ENCODE peak calls at places on chromosomes 1 and 21, in six cellular contexts. T is endothelial cell of umbilical vein, D is suprapubic skin, X is spleen, V is GM12878, E is SK-N-SH. P is an unnamed sample.

GRCh38 chr1:112954945-112955677 is 885 bp downstream of the SLC16A1 start:
- DNase-seq in T (peak; percentile 80), D (peak; percentile 67), X (peak; percentile 87), V (no peak), E (peak; percentile 70), P (no peak)

GRCh38 chr21:34810786-34811185 is 142.0 kb downstream of the CLIC6 start:
- DNase-seq in T (no peak), D (no peak), X (no peak), V (no peak), E (no peak), P (no peak)

GRCh38 chr21:29092102-29092959 is 18.9 kb upstream of the CCT8 start:
- DNase-seq in T (peak; percentile 15), D (no peak), X (no peak), V (no peak), E (no peak), P (no peak)

GRCh38 chr1:114353233-114353632 is 157.8 kb downstream of the TRIM33 start:
- DNase-seq in T (peak; percentile 16), D (peak; percentile 76), X (no peak), V (no peak), E (peak; percentile 25), P (no peak)

GRCh38 chr1:118961156-118961555 is 27.0 kb downstream of the TBX15 start:
- DNase-seq in T (no peak), D (no peak), X (no peak), V (no peak), E (no peak), P (no peak)

GRCh38 chr21:31848339-31848985 is 24.4 kb upstream of the HUNK start:
- DNase-seq in T (no peak), D (no peak), X (no peak), V (no peak), E (no peak), P (no peak)

GRCh38 chr21:15222711-15223110 is 157.9 kb upstream of the NRIP1 start:
- DNase-seq in T (no peak), D (no peak), X (no peak), V (no peak), E (no peak), P (no peak)

GRCh38 chr1:38677756-38678155 is 181.8 kb downstream of the RRAGC start:
- DNase-seq in T (no peak), D (no peak), X (no peak), V (no peak), E (no peak), P (no peak)

GRCh38 chr1:238549135-238549534 is 658.4 kb upstream of the ZP4 start:
- DNase-seq in T (no peak), D (no peak), X (no peak), V (no peak), E (no peak), P (no peak)

GRCh38 chr1:3370856-3371703 is 83.4 kb upstream of the ARHGEF16 start:
- DNase-seq in T (no peak), D (no peak), X (no peak), V (no peak), E (no peak), P (no peak)

GRCh38 chr1:225911207-225912130 is 12.6 kb downstream of the PYCR2 start:
- DNase-seq in T (peak; percentile 47), D (no peak), X (peak; percentile 92), V (no peak), E (peak; percentile 0), P (no peak)

GRCh38 chr1:107964397-107965111 is 426 bp downstream of the VAV3 start:
- DNase-seq in T (peak; percentile 7), D (peak; percentile 65), X (peak; percentile 88), V (no peak), E (peak; percentile 7), P (no peak)

GRCh38 chr1:204357551-204357950 is 2.2 kb downstream of the PLEKHA6 start:
- DNase-seq in T (peak; percentile 49), D (no peak), X (no peak), V (no peak), E (peak; percentile 33), P (no peak)

GRCh38 chr1:97006044-97006676 is 284.6 kb downstream of the PTBP2 start:
- DNase-seq in T (peak; percentile 73), D (no peak), X (no peak), V (peak; percentile 12), E (no peak), P (no peak)

GRCh38 chr1:87404306-87404705 is 75.6 kb downstream of the LMO4 start:
- DNase-seq in T (no peak), D (no peak), X (no peak), V (no peak), E (no peak), P (no peak)

GRCh38 chr1:221829327-221830011 is 87.6 kb upstream of the DUSP10 start:
- DNase-seq in T (peak; percentile 93), D (no peak), X (no peak), V (no peak), E (no peak), P (no peak)

GRCh38 chr21:43322805-43323204 is 104.1 kb downstream of the SIK1 start:
- DNase-seq in T (no peak), D (no peak), X (no peak), V (no peak), E (no peak), P (no peak)

GRCh38 chr1:113210248-113210647 is 137.2 kb downstream of the LRIG2 start:
- DNase-seq in T (no peak), D (no peak), X (no peak), V (no peak), E (no peak), P (no peak)

GRCh38 chr1:89624314-89624713 is 8.6 kb upstream of the LRRC8C start:
- DNase-seq in T (no peak), D (no peak), X (no peak), V (no peak), E (no peak), P (no peak)

GRCh38 chr1:160674415-160674814 is 27.6 kb upstream of the SLAMF1 start:
- DNase-seq in T (no peak), D (no peak), X (no peak), V (no peak), E (no peak), P (no peak)

GRCh38 chr1:210264521-210265380 is 32.2 kb downstream of the SERTAD4 start:
- DNase-seq in T (no peak), D (no peak), X (no peak), V (no peak), E (peak; percentile 40), P (no peak)

GRCh38 chr21:36097427-36098230 is 27.8 kb downstream of the CBR1 start:
- DNase-seq in T (peak; percentile 50), D (no peak), X (no peak), V (peak; percentile 55), E (no peak), P (no peak)

GRCh38 chr1:82079607-82080006 is 278.9 kb downstream of the ADGRL2 start:
- DNase-seq in T (no peak), D (no peak), X (no peak), V (no peak), E (no peak), P (no peak)

GRCh38 chr1:57826535-57826934 is 402.7 kb upstream of the DAB1 start:
- DNase-seq in T (no peak), D (no peak), X (no peak), V (no peak), E (peak; percentile 21), P (no peak)

GRCh38 chr1:19452221-19452663 is 33.1 kb downstream of the CAPZB start:
- DNase-seq in T (no peak), D (peak; percentile 86), X (no peak), V (no peak), E (no peak), P (no peak)

GRCh38 chr1:44603718-44604117 is 70.6 kb downstream of the TMEM53 start:
- DNase-seq in T (no peak), D (no peak), X (peak; percentile 43), V (no peak), E (peak; percentile 46), P (no peak)
- TF ChIP-seq CTCF in T (no peak), D (no peak), X (no peak), V (no peak), E (no peak), P (no peak)

GRCh38 chr1:59769412-59770095 is 45.2 kb upstream of the HOOK1 start:
- DNase-seq in T (no peak), D (no peak), X (no peak), V (no peak), E (no peak), P (no peak)

GRCh38 chr1:59768752-59769411 is 45.9 kb upstream of the HOOK1 start:
- DNase-seq in T (no peak), D (no peak), X (no peak), V (no peak), E (no peak), P (no peak)

GRCh38 chr1:59765036-59765730 is 49.6 kb upstream of the HOOK1 start:
- DNase-seq in T (no peak), D (no peak), X (no peak), V (no peak), E (no peak), P (no peak)

GRCh38 chr1:59766463-59766862 is 48.3 kb upstream of the HOOK1 start:
- DNase-seq in T (no peak), D (no peak), X (no peak), V (no peak), E (no peak), P (no peak)

DNA sequence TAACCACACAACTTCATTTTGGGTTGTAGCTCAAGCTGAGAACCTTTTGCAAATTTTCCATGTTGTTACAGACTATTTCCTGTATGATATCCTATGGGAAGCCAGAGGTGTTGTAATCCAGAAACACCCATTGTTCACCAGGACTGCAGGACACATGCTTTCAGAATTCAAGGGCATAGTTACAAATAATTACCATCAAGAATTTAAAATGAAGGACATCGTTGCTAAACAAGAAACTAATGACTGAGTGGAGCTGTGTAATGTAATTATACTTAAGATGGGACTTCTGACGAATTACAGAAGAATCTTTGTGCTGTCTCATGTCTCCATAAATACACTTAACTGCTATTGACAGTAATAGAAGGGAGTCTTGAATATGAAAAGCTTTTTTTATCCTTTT is 47.6 kb upstream of the HOOK1 start:
- DNase-seq in T (peak; percentile 88), D (no peak), X (no peak), V (no peak), E (no peak), P (no peak)
- TF ChIP-seq POLR2AphosphoS5 in T (no peak), D (no peak), X (no peak), V (no peak), E (peak; percentile 82), P (no peak)

GRCh38 chr1:202034149-202034682 is 23.8 kb downstream of the ELF3 start:
- DNase-seq in T (no peak), D (no peak), X (no peak), V (no peak), E (no peak), P (no peak)
- TF ChIP-seq CTCF in T (no peak), D (no peak), X (no peak), V (no peak), E (no peak), P (no peak)

GRCh38 chr21:40454057-40454456 is 392.9 kb downstream of the DSCAM start:
- DNase-seq in T (no peak), D (no peak), X (no peak), V (no peak), E (no peak), P (no peak)

GRCh38 chr21:40457741-40458140 is 389.2 kb downstream of the DSCAM start:
- DNase-seq in T (no peak), D (no peak), X (no peak), V (no peak), E (no peak), P (no peak)

DNA sequence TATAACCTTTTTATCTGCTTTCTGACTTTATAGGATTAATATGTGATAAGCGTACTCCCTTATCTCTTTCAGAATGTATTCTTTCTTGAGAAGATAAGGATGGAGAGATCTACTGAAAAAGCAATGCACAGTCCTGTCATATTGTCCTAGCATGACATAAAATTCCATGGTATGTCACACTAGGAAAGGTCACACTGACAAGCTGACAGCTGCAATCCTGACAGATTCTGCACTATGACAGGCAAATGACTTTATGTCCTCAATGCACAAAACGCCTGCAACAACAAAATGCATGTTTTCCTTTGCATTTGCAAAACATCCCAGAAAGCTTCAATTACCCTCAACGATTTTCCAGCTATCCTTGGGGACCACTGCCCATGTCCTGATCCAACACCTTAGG is 393.8 kb downstream of the DSCAM start:
- DNase-seq in T (no peak), D (no peak), X (no peak), V (no peak), E (no peak), P (no peak)
- TF ChIP-seq POLR2AphosphoS5 in T (no peak), D (no peak), X (no peak), V (no peak), E (no peak), P (no peak)